ENCODE peak calls at places on chromosomes 12 and 14, in five cellular contexts. Y is ovary, Q is breast epithelium, Z is tibial nerve, K is prostate gland. H is an unnamed sample. For H3K27me3 and H3K36me3, the result is how much of the 10 kb centered on the place peaks cover.

GRCh38 chr14:94139006-94139405 is 9.6 kb upstream of the IFI27L2 start:
- DNase-seq in Y (no peak), Q (no peak), Z (no peak), K (no peak), H (no peak)

GRCh38 chr14:27553820-27554219 is 956.0 kb upstream of the NOVA1 start:
- DNase-seq in Y (no peak), Q (no peak), Z (no peak), K (no peak), H (no peak)

GRCh38 chr12:119668315-119668651 is 350 bp downstream of the PRKAB1 start:
- DNase-seq in Y (no peak), Q (no peak), Z (no peak), K (no peak), H (no peak)

GRCh38 chr14:81751198-81751597 is 217.5 kb upstream of the SEL1L start:
- DNase-seq in Y (no peak), Q (no peak), Z (no peak), K (no peak), H (no peak)

GRCh38 chr14:68795602-68796417 is 2.9 kb upstream of the ZFP36L1 start:
- DNase-seq in Y (peak), Q (peak), Z (peak), K (peak), H (no peak)

GRCh38 chr14:104016873-104017650 is 68.4 kb upstream of the ASPG start:
- DNase-seq in Y (no peak), Q (no peak), Z (no peak), K (no peak), H (no peak)

GRCh38 chr12:59940676-59941342 is 345.0 kb downstream of the SLC16A7 start:
- DNase-seq in Y (no peak), Q (no peak), Z (no peak), K (no peak), H (no peak)

GRCh38 chr12:53703746-53704145 is 23.5 kb downstream of the CALCOCO1 start:
- DNase-seq in Y (no peak), Q (no peak), Z (no peak), K (no peak), H (no peak)

GRCh38 chr14:100079606-100080005 is 14.4 kb downstream of the EVL start:
- DNase-seq in Y (no peak), Q (no peak), Z (no peak), K (no peak), H (no peak)

GRCh38 chr14:67446371-67447032 is 34.5 kb upstream of the PLEK2 start:
- DNase-seq in Y (no peak), Q (no peak), Z (no peak), K (peak), H (no peak)

GRCh38 chr12:101637936-101638335 is 43.2 kb downstream of the MYBPC1 start:
- DNase-seq in Y (no peak), Q (no peak), Z (no peak), K (no peak), H (no peak)
- H3K27me3 ChIP-seq in Y (under half), Q (under half), Z (under half), K (under half), H (under half)

DNA sequence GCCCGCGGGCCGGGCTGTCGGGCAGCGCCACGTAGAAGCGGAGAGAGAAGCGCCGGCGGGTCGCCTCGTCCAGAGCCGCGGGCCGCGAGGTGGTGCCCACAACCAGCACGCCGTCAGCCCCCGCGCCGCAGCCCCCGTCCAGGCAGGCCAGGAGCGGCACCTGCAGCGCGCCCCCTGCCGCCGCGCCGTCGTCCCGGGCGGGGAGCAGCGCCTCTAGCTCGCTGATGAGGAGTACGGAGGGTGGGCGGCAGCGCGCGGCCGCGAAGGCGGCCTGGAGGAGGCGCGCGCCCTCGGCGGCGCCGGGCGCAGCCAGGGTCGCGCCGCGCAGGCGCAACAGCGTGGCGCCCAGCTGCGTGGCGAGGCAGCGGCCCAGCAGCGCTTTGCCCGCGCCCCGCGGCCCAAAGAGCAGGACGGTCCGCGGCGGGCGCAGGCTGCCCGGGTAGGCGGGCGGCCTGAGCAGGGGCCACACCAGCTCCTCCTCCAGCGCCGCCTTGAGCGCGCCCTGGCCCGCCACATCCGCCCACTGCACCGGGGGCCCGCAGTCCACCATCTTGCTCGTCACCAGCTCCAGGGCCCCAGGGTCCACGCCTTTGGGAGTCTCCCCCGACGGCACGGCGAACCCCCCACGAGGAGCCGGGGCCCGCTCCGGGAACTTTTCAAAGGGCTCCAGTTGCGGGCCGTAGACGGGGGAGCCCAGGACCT is 27.6 kb downstream of the FIGNL2 start:
- DNase-seq in Y (no peak), Q (peak), Z (no peak), K (peak), H (no peak)
- TF ChIP-seq POLR2A in Y (no peak), Q (no peak), Z (peak), K (no peak), H (no peak)

GRCh38 chr12:49761677-49762467 is 20.5 kb downstream of the TMBIM6 start:
- DNase-seq in Y (no peak), Q (no peak), Z (no peak), K (no peak), H (no peak)
- H3K36me3 ChIP-seq in Y (under half), Q (under half), Z (under half), K (under half), H (under half)

GRCh38 chr14:73757876-73758391 is 43.8 kb upstream of the PNMA1 start:
- DNase-seq in Y (peak), Q (no peak), Z (no peak), K (no peak), H (no peak)

GRCh38 chr14:73759714-73760597 is 45.8 kb upstream of the PNMA1 start:
- DNase-seq in Y (peak), Q (peak), Z (peak), K (peak), H (peak)

GRCh38 chr14:73758392-73759182 is 44.4 kb upstream of the PNMA1 start:
- DNase-seq in Y (peak), Q (peak), Z (peak), K (peak), H (peak)

GRCh38 chr14:73760598-73761586 is 46.7 kb upstream of the PNMA1 start:
- DNase-seq in Y (no peak), Q (no peak), Z (no peak), K (no peak), H (no peak)

GRCh38 chr14:73759183-73759713 is 45.1 kb upstream of the PNMA1 start:
- DNase-seq in Y (peak), Q (no peak), Z (no peak), K (no peak), H (no peak)
- H3K27me3 ChIP-seq in Y (under half), Q (under half), Z (under half), K (under half), H (under half)

GRCh38 chr12:6534914-6535696 is 788 bp downstream of the GAPDH start:
- DNase-seq in Y (peak), Q (peak), Z (peak), K (peak), H (no peak)
- TF ChIP-seq POLR2A in Y (peak), Q (no peak), Z (no peak), K (peak), H (peak)

DNA sequence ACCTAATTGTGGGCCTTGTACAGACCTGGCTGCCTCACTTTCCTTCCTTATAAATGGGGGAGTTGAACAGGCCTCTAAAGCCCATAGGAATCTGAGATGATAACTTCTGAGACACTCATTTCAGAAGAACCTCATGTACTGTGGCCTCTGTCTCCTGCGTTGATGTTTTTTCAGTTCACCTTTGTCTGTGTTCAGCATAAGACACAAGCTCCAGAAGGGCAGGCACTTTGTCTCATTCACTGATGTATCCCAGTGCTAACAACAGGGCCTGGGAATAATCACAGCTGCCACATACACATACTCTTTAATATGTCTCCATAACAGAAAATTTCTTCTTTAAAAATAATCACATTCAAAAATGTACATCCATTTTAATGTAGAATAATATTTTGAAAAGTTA is 3.3 kb downstream of the FGD6 start:
- DNase-seq in Y (no peak), Q (no peak), Z (no peak), K (no peak), H (no peak)
- H3K36me3 ChIP-seq in Y (under half), Q (under half), Z (under half), K (under half), H (under half)

GRCh38 chr12:1633459-1633858 is 4.4 kb downstream of the WNT5B start:
- DNase-seq in Y (no peak), Q (no peak), Z (no peak), K (no peak), H (no peak)
- H3K27me3 ChIP-seq in Y (under half), Q (under half), Z (under half), K (under half), H (under half)

H was measured in esophagus squamous epithelium.